ENCODE peak calls at places on chromosomes 4 and X, in eight cellular contexts. B is lower leg skin, Q is epithelial cell of esophagus, O is brain microvascular endothelial cell, J is glutamatergic neuron, L is type B pancreatic cell, N is uterus, A is fibroblast of villous mesenchyme. H is an unnamed sample.

GRCh38 chr4:82948647-82949204 is 48.2 kb downstream of the THAP9 start:
- DNase-seq in B (no peak), Q (peak; percentile 18), O (peak; percentile 43), J (no peak), L (no peak), N (no peak), A (peak; percentile 38), H (no peak)

GRCh38 chr4:53962516-53963225 is 101.7 kb downstream of the CHIC2 start:
- DNase-seq in B (no peak), Q (peak; percentile 80), O (peak; percentile 87), J (no peak), L (no peak), N (no peak), A (peak; percentile 53), H (no peak)

GRCh38 chrX:41779058-41779564 is 55.1 kb downstream of the GPR82 start:
- DNase-seq in B (no peak), Q (peak; percentile 78), O (peak; percentile 59), J (no peak), L (no peak), N (no peak), A (peak; percentile 69), H (no peak)

GRCh38 chr4:168162604-168163003 is 70.3 kb downstream of the ANXA10 start:
- DNase-seq in B (no peak), Q (peak; percentile 80), O (peak; percentile 52), J (no peak), L (no peak), N (no peak), A (no peak), H (no peak)

GRCh38 chr4:142088906-142089305 is 452.5 kb downstream of the IL15 start:
- DNase-seq in B (no peak), Q (no peak), O (peak; percentile 42), J (no peak), L (no peak), N (no peak), A (peak; percentile 58), H (no peak)

GRCh38 chrX:413322-414201 is 26.9 kb upstream of the PPP2R3B start:
- DNase-seq in B (no peak), Q (no peak), O (peak; percentile 13), J (no peak), L (no peak), N (no peak), A (no peak), H (no peak)

GRCh38 chrX:110002300-110003166 is at the start of gene TMEM164:
- DNase-seq in B (peak; percentile 96), Q (peak; percentile 74), O (peak; percentile 53), J (peak; percentile 79), L (peak; percentile 87), N (peak; percentile 80), A (peak; percentile 78), H (peak; percentile 93)

GRCh38 chr4:158327525-158327924 is 117.2 kb downstream of the TMEM144 start:
- DNase-seq in B (no peak), Q (peak; percentile 49), O (no peak), J (no peak), L (no peak), N (no peak), A (no peak), H (no peak)

GRCh38 chr4:121822796-121823504 is 733 bp downstream of the CCNA2 start:
- DNase-seq in B (no peak), Q (peak; percentile 4), O (peak; percentile 24), J (peak; percentile 28), L (no peak), N (peak; percentile 26), A (peak; percentile 16), H (no peak)

GRCh38 chrX:103818844-103819243 is 13.2 kb downstream of the RAB9B start:
- DNase-seq in B (no peak), Q (no peak), O (no peak), J (no peak), L (no peak), N (no peak), A (no peak), H (no peak)

GRCh38 chrX:3690140-3690539 is 23.3 kb downstream of the PRKX start:
- DNase-seq in B (no peak), Q (no peak), O (no peak), J (no peak), L (no peak), N (no peak), A (peak; percentile 42), H (no peak)

GRCh38 chrX:118807151-118808017 is 16.2 kb upstream of the ZCCHC12 start:
- DNase-seq in B (no peak), Q (peak; percentile 53), O (peak; percentile 6), J (peak; percentile 40), L (no peak), N (peak; percentile 34), A (peak; percentile 48), H (no peak)

GRCh38 chr4:128550060-128550459 is 259.4 kb upstream of the JADE1 start:
- DNase-seq in B (no peak), Q (no peak), O (no peak), J (no peak), L (no peak), N (no peak), A (no peak), H (no peak)

GRCh38 chr4:184647391-184648101 is 1.7 kb downstream of the CASP3 start:
- DNase-seq in B (no peak), Q (peak; percentile 29), O (no peak), J (no peak), L (no peak), N (no peak), A (peak; percentile 50), H (no peak)

GRCh38 chr4:184514121-184514988 is 40.0 kb upstream of the IRF2 start:
- DNase-seq in B (peak; percentile 91), Q (peak; percentile 77), O (peak; percentile 87), J (no peak), L (no peak), N (peak; percentile 65), A (peak; percentile 84), H (no peak)

GRCh38 chrX:155115174-155115830 is 44.0 kb downstream of the BRCC3 start:
- DNase-seq in B (no peak), Q (peak; percentile 21), O (no peak), J (no peak), L (no peak), N (no peak), A (no peak), H (no peak)

GRCh38 chr4:168846414-168846813 is 163.6 kb downstream of the CBR4 start:
- DNase-seq in B (no peak), Q (no peak), O (no peak), J (no peak), L (no peak), N (no peak), A (no peak), H (no peak)

GRCh38 chr4:105453550-105454201 is 20.2 kb downstream of the PPA2 start:
- DNase-seq in B (no peak), Q (peak; percentile 45), O (no peak), J (no peak), L (no peak), N (no peak), A (no peak), H (no peak)

GRCh38 chr4:114512595-114513295 is 85.9 kb upstream of the UGT8 start:
- DNase-seq in B (no peak), Q (peak; percentile 78), O (no peak), J (no peak), L (no peak), N (no peak), A (no peak), H (no peak)

GRCh38 chr4:146647615-146648383 is 9.1 kb downstream of the POU4F2 start:
- DNase-seq in B (no peak), Q (no peak), O (no peak), J (peak; percentile 49), L (no peak), N (no peak), A (no peak), H (no peak)

GRCh38 chr4:6991771-6992557 is 51.2 kb upstream of the TADA2B start:
- DNase-seq in B (peak; percentile 85), Q (peak; percentile 93), O (peak; percentile 73), J (no peak), L (peak; percentile 34), N (peak; percentile 22), A (peak; percentile 82), H (peak; percentile 63)

GRCh38 chr4:148530114-148530513 is 87.9 kb upstream of the NR3C2 start:
- DNase-seq in B (no peak), Q (peak; percentile 45), O (no peak), J (no peak), L (no peak), N (no peak), A (no peak), H (no peak)

GRCh38 chrX:69095260-69095659 is 70.0 kb downstream of the PJA1 start:
- DNase-seq in B (no peak), Q (no peak), O (no peak), J (no peak), L (no peak), N (no peak), A (no peak), H (no peak)

GRCh38 chrX:73728518-73729023 is 165.6 kb downstream of the CHIC1 start:
- DNase-seq in B (no peak), Q (no peak), O (no peak), J (no peak), L (no peak), N (no peak), A (no peak), H (no peak)

GRCh38 chrX:13764765-13765164 is 30.2 kb downstream of the OFD1 start:
- DNase-seq in B (no peak), Q (no peak), O (peak; percentile 6), J (peak; percentile 77), L (no peak), N (no peak), A (no peak), H (no peak)
- TF ChIP-seq CTCF in B (no peak), Q (peak; percentile 16), O (peak; percentile 62), J (peak; percentile 20), L (peak; percentile 68), N (no peak), A (peak; percentile 24), H (peak; percentile 48)

GRCh38 chr4:880684-881405 is 51.3 kb downstream of the GAK start:
- DNase-seq in B (no peak), Q (no peak), O (no peak), J (no peak), L (no peak), N (no peak), A (no peak), H (no peak)
- TF ChIP-seq CTCF in B (no peak), Q (no peak), O (peak; percentile 7), J (no peak), L (no peak), N (no peak), A (no peak), H (no peak)

GRCh38 chr4:137452799-137453198 is 79.5 kb downstream of the PCDH18 start:
- DNase-seq in B (no peak), Q (no peak), O (no peak), J (no peak), L (no peak), N (no peak), A (no peak), H (no peak)

GRCh38 chr4:137451150-137451850 is 81.0 kb downstream of the PCDH18 start:
- DNase-seq in B (no peak), Q (no peak), O (no peak), J (no peak), L (no peak), N (no peak), A (no peak), H (no peak)

GRCh38 chr4:137454767-137455166 is 77.5 kb downstream of the PCDH18 start:
- DNase-seq in B (no peak), Q (no peak), O (no peak), J (no peak), L (no peak), N (no peak), A (no peak), H (no peak)

GRCh38 chr4:137455647-137456321 is 76.5 kb downstream of the PCDH18 start:
- DNase-seq in B (no peak), Q (no peak), O (no peak), J (no peak), L (no peak), N (no peak), A (no peak), H (no peak)
- TF ChIP-seq CTCF in B (no peak), Q (no peak), O (no peak), J (no peak), L (no peak), N (no peak), A (no peak), H (no peak)

GRCh38 chr4:71732706-71733105 is 51.2 kb downstream of the GC start:
- DNase-seq in B (no peak), Q (peak; percentile 51), O (peak; percentile 1), J (no peak), L (no peak), N (no peak), A (peak; percentile 14), H (no peak)
- TF ChIP-seq CTCF in B (no peak), Q (peak; percentile 49), O (peak; percentile 40), J (peak; percentile 48), L (peak; percentile 79), N (no peak), A (peak; percentile 31), H (peak; percentile 58)

H was measured in osteocyte.